ENCODE peak calls at places on chromosomes 2 and 18, in four cellular contexts. P is fibroblast of mammary gland, I is SK-N-SH, E is COR-L47. V is an unnamed sample.

GRCh38 chr2:156680266-156680665 is 244.1 kb downstream of the GPD2 start:
- DNase-seq in P (no peak), I (no peak), E (no peak), V (no peak)

GRCh38 chr18:31819925-31820229 is 59.2 kb upstream of the SLC25A52 start:
- DNase-seq in P (no peak), I (no peak), E (no peak), V (no peak)

GRCh38 chr2:46708492-46708891 is 207.1 kb downstream of the MCFD2 start:
- DNase-seq in P (no peak), I (no peak), E (no peak), V (no peak)

GRCh38 chr2:102020596-102021170 is 28.9 kb downstream of the IL1R2 start:
- DNase-seq in P (peak; percentile 96), I (peak; percentile 81), E (peak; percentile 1), V (peak; percentile 92)

GRCh38 chr2:86500325-86500724 is 59.2 kb downstream of the KDM3A start:
- DNase-seq in P (no peak), I (no peak), E (no peak), V (no peak)

GRCh38 chr2:25098056-25098455 is 56.2 kb downstream of the EFR3B start:
- DNase-seq in P (no peak), I (no peak), E (no peak), V (no peak)

GRCh38 chr2:36380624-36381481 is 25.3 kb downstream of the CRIM1 start:
- DNase-seq in P (peak; percentile 33), I (peak; percentile 42), E (no peak), V (peak; percentile 79)

GRCh38 chr2:231605607-231606091 is 13.0 kb downstream of the TEX44 start:
- DNase-seq in P (no peak), I (peak; percentile 33), E (no peak), V (peak; percentile 76)

GRCh38 chr2:168593713-168594112 is 137.6 kb downstream of the CERS6 start:
- DNase-seq in P (no peak), I (no peak), E (no peak), V (no peak)

GRCh38 chr18:31723998-31724711 is 36.5 kb downstream of the SLC25A52 start:
- DNase-seq in P (peak; percentile 10), I (peak; percentile 58), E (peak; percentile 43), V (no peak)

GRCh38 chr2:217851191-217852020 is 151.4 kb downstream of the TNS1 start:
- DNase-seq in P (peak; percentile 76), I (peak; percentile 69), E (no peak), V (peak; percentile 61)

GRCh38 chr2:241559489-241560180 is 1.1 kb downstream of the BOK start:
- DNase-seq in P (peak; percentile 39), I (peak; percentile 56), E (no peak), V (no peak)

GRCh38 chr2:218662377-218662776 is 2.9 kb downstream of the BCS1L start:
- DNase-seq in P (no peak), I (no peak), E (no peak), V (no peak)

GRCh38 chr2:118431188-118431562 is 342.9 kb downstream of the INSIG2 start:
- DNase-seq in P (no peak), I (no peak), E (no peak), V (no peak)

GRCh38 chr2:171436307-171436706 is 2.3 kb downstream of the DCAF17 start:
- DNase-seq in P (peak; percentile 91), I (no peak), E (no peak), V (no peak)